ENCODE peak calls at places on chromosomes 6 and 20, in six cellular contexts. C is H1, O is IMR-90, A is GM12878, H is HepG2, V is K562. I is an unnamed sample. For H3K36me3, the result is how much of the 10 kb centered on the place peaks cover.

GRCh38 chr6:113859349-113860164 is 2.4 kb downstream of the MARCKS start:
- DNase-seq in C (no peak), O (peak), A (no peak), H (no peak), V (no peak), I (no peak)

GRCh38 chr6:25732468-25733198 is 21.9 kb upstream of the SLC17A4 start:
- DNase-seq in C (no peak), O (no peak), A (no peak), H (no peak), V (no peak), I (no peak)

GRCh38 chr6:2695464-2696095 is 55.1 kb downstream of the MYLK4 start:
- DNase-seq in C (no peak), O (peak), A (no peak), H (peak), V (no peak), I (peak)

GRCh38 chr6:13488015-13488895 is 855 bp upstream of the GFOD1 start:
- DNase-seq in C (no peak), O (peak), A (no peak), H (no peak), V (no peak), I (no peak)

GRCh38 chr6:158323561-158323958 is 11.3 kb downstream of the TULP4 start:
- DNase-seq in C (no peak), O (no peak), A (peak), H (no peak), V (no peak), I (no peak)

GRCh38 chr6:111631930-111632460 is 26.3 kb upstream of the TRAF3IP2 start:
- DNase-seq in C (peak), O (no peak), A (no peak), H (no peak), V (no peak), I (no peak)

GRCh38 chr6:31579119-31579505 is 3.1 kb downstream of the LTB start:
- DNase-seq in C (no peak), O (no peak), A (no peak), H (no peak), V (no peak), I (no peak)

GRCh38 chr20:38132156-38132909 is 32.7 kb downstream of the TGM2 start:
- DNase-seq in C (no peak), O (no peak), A (no peak), H (no peak), V (no peak), I (no peak)

GRCh38 chr20:46572181-46572580 is 21.7 kb upstream of the OCSTAMP start:
- DNase-seq in C (no peak), O (no peak), A (no peak), H (no peak), V (no peak), I (no peak)
- TF ChIP-seq CEBPB in C (no peak), O (no peak), A (no peak), H (no peak), V (no peak), I (no peak)

GRCh38 chr6:166460473-166461437 is 78.0 kb upstream of the MPC1 start:
- DNase-seq in C (no peak), O (peak), A (no peak), H (no peak), V (no peak), I (no peak)

GRCh38 chr6:166463363-166464067 is 80.8 kb upstream of the MPC1 start:
- DNase-seq in C (no peak), O (no peak), A (no peak), H (no peak), V (no peak), I (no peak)

GRCh38 chr6:166459906-166460305 is 77.2 kb upstream of the MPC1 start:
- DNase-seq in C (no peak), O (no peak), A (no peak), H (no peak), V (no peak), I (no peak)

GRCh38 chr6:166462461-166463135 is 79.9 kb upstream of the MPC1 start:
- DNase-seq in C (no peak), O (no peak), A (no peak), H (no peak), V (no peak), I (no peak)

DNA sequence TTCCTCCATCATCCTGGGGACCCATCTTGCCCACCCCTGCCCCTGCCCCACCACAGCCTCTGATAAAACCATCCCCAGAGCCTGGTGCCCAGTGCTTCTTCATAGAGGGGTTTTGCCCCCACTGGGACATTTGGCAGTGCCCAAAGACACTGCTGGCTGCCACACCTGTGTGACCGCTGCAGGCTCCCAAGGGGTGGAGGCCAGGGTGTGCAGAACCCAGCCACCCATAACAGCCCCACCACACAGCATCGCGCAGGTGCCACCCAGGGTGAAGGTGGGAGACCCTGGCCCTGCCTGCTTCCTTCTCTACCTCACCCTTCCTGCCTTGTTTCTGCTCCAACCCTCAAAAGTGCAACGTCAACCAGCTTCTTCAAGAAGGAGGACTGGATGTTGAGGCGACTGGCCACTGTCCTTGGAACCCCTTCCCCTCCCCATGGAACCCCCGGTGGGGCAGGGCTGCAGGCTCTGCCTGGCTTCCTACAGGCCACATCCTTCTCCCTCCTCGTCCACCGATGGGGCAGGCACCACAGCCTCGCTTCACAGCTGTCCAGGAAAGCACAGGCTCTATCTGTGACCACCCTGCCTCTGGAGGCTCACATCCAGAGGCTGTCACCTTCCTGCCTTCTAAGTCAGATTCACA is 79.2 kb upstream of the MPC1 start:
- DNase-seq in C (no peak), O (no peak), A (no peak), H (no peak), V (no peak), I (no peak)
- H3K36me3 ChIP-seq in C (under half), O (under half), A (under half), H (under half), V (under half), I (under half)

GRCh38 chr6:165662671-165663282 is at the start of gene PDE10A:
- DNase-seq in C (peak), O (peak), A (no peak), H (no peak), V (no peak), I (no peak)

GRCh38 chr6:165659945-165660862 is 2.8 kb downstream of the PDE10A start:
- DNase-seq in C (peak), O (peak), A (no peak), H (no peak), V (no peak), I (no peak)

GRCh38 chr6:165662041-165662491 is 975 bp downstream of the PDE10A start:
- DNase-seq in C (no peak), O (peak), A (no peak), H (no peak), V (no peak), I (no peak)

GRCh38 chr6:165660881-165661415 is 2.1 kb downstream of the PDE10A start:
- DNase-seq in C (peak), O (no peak), A (no peak), H (no peak), V (no peak), I (no peak)

DNA sequence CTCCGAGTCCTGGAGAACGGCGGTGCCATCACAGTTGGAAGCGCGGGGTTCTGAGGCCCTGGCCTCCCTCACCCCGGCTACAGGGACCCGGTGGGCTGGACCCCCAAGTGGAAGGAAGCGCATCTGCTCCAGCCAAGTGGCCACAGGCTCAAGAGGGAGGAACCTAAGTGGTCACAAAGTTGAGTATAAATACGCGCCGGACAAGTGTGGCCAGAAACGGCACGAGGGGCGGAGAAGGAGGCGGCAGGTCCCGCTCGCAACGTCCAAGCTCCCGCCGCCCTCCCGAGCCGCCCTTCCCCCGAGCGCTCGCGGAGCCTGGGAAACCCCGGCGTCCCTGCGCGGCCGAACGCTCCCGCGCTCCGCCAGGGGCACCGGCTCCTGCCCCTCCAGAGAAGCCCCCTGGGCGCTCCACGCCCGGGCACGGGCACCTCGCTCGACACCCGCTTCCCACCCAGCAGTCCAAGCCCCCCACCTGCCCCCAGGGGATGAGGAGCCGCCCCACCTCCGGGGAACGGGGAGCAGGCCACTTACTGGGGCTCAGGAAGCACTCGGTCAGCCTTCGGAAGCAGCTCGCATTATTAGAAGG is 1.5 kb downstream of the PDE10A start:
- DNase-seq in C (peak), O (peak), A (no peak), H (no peak), V (no peak), I (no peak)
- H3K4me3 ChIP-seq in C (peak), O (peak), A (no peak), H (no peak), V (no peak), I (no peak)

GRCh38 chr6:18976966-18977365 is 589.8 kb downstream of the RNF144B start:
- DNase-seq in C (no peak), O (no peak), A (no peak), H (no peak), V (no peak), I (no peak)

GRCh38 chr6:18976091-18976490 is 588.9 kb downstream of the RNF144B start:
- DNase-seq in C (no peak), O (no peak), A (no peak), H (no peak), V (no peak), I (no peak)

DNA sequence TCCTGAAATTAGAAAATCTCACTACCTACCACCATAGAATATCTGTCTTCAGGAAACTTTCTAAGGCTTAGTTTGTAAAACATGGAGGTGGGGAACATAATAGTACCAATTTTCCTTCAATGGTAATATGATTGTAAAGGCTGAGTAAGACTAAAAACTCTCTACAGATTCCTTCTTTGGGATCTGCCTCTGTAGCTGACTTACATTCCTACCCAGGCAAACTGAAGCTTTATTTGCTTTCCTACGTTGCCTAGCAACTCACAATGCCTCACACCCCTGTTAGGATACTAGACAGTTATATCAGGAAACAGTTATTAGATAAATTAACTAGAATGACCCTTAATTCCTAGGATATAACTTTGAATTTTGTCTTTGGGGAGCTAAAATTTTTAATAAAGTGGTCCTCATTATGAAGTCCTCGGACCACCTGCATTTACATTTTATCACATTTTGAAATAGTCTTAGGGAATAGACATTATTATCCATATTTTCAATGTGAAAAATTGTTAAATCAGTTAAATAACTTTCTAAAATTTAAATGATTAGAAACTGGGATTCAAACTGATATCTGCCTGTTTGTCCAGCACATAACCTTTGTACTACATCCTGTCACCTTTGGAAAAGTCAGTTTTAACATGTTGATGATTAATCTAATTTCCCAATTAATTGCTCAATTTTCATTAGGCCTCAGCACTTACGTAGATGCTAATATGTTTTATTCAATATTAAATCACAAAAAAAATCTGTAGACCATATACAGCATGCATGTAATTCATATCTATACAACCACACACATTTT is 591.4 kb downstream of the RNF144B start:
- DNase-seq in C (no peak), O (no peak), A (no peak), H (peak), V (no peak), I (no peak)
- TF ChIP-seq CEBPB in C (no peak), O (no peak), A (no peak), H (no peak), V (no peak), I (no peak)

GRCh38 chr20:49138431-49138830 is 49.7 kb downstream of the STAU1 start:
- DNase-seq in C (no peak), O (no peak), A (no peak), H (no peak), V (no peak), I (no peak)

GRCh38 chr20:49136817-49137571 is 51.1 kb downstream of the STAU1 start:
- DNase-seq in C (no peak), O (no peak), A (no peak), H (peak), V (no peak), I (no peak)

GRCh38 chr20:49132995-49133451 is 55.1 kb downstream of the STAU1 start:
- DNase-seq in C (no peak), O (peak), A (peak), H (peak), V (peak), I (peak)

GRCh38 chr20:49133571-49133970 is 54.6 kb downstream of the STAU1 start:
- DNase-seq in C (no peak), O (no peak), A (no peak), H (no peak), V (no peak), I (no peak)
- H3K36me3 ChIP-seq in C (under half), O (under half), A (under half), H (half or more), V (half or more), I (under half)

GRCh38 chr6:127566671-127567070 is 10.3 kb upstream of the C6orf58 start:
- DNase-seq in C (no peak), O (no peak), A (no peak), H (no peak), V (no peak), I (no peak)

GRCh38 chr6:127566119-127566518 is 10.9 kb upstream of the C6orf58 start:
- DNase-seq in C (no peak), O (no peak), A (no peak), H (no peak), V (no peak), I (no peak)

GRCh38 chr6:127567476-127567875 is 9.5 kb upstream of the C6orf58 start:
- DNase-seq in C (no peak), O (no peak), A (no peak), H (no peak), V (no peak), I (no peak)

GRCh38 chr6:127564761-127565160 is 12.2 kb upstream of the C6orf58 start:
- DNase-seq in C (no peak), O (no peak), A (no peak), H (no peak), V (no peak), I (no peak)

DNA sequence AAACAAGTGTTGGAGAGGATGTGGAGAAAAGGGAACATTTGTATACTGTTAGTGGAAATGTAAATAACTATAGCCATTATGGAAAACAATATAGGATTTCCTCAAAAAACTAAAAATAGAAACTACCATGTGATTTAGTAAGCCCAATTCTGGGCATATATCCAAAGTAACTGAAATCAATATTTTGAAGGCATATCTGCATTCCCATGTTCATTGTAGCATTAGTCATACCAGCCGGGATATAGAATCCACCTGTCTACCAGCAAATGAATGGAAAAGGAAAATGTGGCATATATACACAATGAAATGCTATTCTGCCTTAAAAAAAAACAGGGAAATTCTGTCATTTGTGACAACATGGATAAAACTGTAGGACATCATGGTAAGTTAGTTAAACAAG is 15.3 kb upstream of the C6orf58 start:
- DNase-seq in C (no peak), O (peak), A (no peak), H (no peak), V (no peak), I (peak)
- H3K4me3 ChIP-seq in C (no peak), O (no peak), A (no peak), H (no peak), V (no peak), I (no peak)

GRCh38 chr20:58433029-58433657 is 44.1 kb downstream of the VAPB start:
- DNase-seq in C (no peak), O (no peak), A (no peak), H (no peak), V (no peak), I (no peak)

GRCh38 chr20:58433759-58434158 is 44.7 kb downstream of the VAPB start:
- DNase-seq in C (no peak), O (peak), A (no peak), H (no peak), V (peak), I (no peak)

GRCh38 chr20:58432190-58432954 is 43.3 kb downstream of the VAPB start:
- DNase-seq in C (no peak), O (peak), A (no peak), H (no peak), V (no peak), I (no peak)

GRCh38 chr20:58429303-58429702 is 40.3 kb downstream of the VAPB start:
- DNase-seq in C (no peak), O (no peak), A (no peak), H (no peak), V (no peak), I (no peak)

GRCh38 chr20:58431134-58431533 is 42.1 kb downstream of the VAPB start:
- DNase-seq in C (no peak), O (peak), A (no peak), H (no peak), V (no peak), I (no peak)
- TF ChIP-seq CEBPB in C (no peak), O (peak), A (no peak), H (no peak), V (no peak), I (no peak)

GRCh38 chr6:150914372-150914771 is 48.9 kb downstream of the MTHFD1L start:
- DNase-seq in C (no peak), O (no peak), A (no peak), H (no peak), V (no peak), I (no peak)

GRCh38 chr6:150910561-150910960 is 45.1 kb downstream of the MTHFD1L start:
- DNase-seq in C (no peak), O (no peak), A (no peak), H (no peak), V (no peak), I (no peak)

GRCh38 chr6:150919938-150920337 is 54.4 kb downstream of the MTHFD1L start:
- DNase-seq in C (no peak), O (no peak), A (no peak), H (no peak), V (no peak), I (no peak)

GRCh38 chr6:150915868-150916267 is 50.4 kb downstream of the MTHFD1L start:
- DNase-seq in C (no peak), O (no peak), A (no peak), H (no peak), V (no peak), I (no peak)

DNA sequence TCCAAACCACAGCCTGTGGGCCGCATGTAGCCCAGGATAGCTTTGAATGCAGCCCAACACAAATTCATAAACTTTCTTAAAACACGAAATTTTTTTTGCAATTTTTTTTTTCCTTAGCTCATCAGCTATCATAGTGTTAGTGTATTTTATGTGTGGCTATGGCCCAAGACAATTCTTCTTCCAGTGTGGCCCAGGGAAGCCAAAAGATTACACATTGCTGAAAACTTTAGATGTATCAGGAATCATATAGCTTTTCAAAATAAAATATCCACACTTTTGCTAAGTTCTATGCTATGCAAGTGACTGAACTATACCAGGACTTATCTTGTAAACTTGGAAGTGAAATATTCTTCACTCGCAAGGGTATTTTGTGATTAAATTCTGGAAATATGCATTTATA is 49.7 kb downstream of the MTHFD1L start:
- DNase-seq in C (no peak), O (peak), A (no peak), H (no peak), V (no peak), I (no peak)
- H3K36me3 ChIP-seq in C (under half), O (half or more), A (under half), H (under half), V (half or more), I (under half)

DNA sequence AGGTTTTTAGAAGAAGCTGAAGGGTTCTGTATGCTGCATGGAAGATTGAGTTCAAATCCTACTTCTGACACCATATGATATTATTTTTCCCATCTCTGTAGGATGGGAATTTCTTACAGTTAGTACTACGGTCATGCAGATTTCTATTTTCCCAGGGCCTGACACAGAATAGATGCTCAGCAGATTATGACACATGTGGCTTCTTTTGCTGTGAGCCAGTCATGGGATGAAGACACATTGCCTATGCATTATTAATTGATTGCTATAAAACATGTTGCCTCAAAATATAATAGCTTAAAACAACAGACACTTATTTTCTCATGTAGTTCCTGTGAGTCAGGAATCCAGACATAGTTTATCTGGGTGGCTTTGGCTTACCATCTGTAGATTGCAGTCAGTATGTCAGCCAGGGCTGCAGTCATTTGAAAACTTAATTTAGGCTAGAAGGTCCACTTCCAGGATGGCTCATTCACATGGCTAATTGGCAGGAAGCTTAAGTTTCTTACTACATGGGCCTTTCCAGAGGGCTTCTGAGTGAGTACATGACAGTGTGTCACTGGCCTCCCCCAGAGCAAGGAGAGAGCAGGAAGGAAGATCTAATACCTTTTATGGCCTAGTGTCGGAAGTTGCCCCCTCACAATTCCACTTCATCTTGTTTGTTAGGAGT is 29.5 kb downstream of the TOP1 start:
- DNase-seq in C (no peak), O (peak), A (no peak), H (peak), V (no peak), I (peak)
- H3K4me3 ChIP-seq in C (no peak), O (no peak), A (no peak), H (no peak), V (no peak), I (no peak)